ENCODE peak calls at places on chromosomes 12 and 14, in six cellular contexts. J is gastrocnemius medialis, G is GM12891, Q is lower leg skin, K is prostate gland, D is breast epithelium. X is an unnamed sample.

GRCh38 chr14:21825147-21825743 is 151.6 kb upstream of the OR4E1 start:
- DNase-seq in J (no peak), G (no peak), Q (no peak), K (no peak), D (no peak), X (peak)

GRCh38 chr14:73741386-73741875 is 27.2 kb upstream of the PNMA1 start:
- DNase-seq in J (no peak), G (peak), Q (peak), K (no peak), D (no peak), X (peak)

GRCh38 chr12:42741771-42742510 is 152.4 kb upstream of the PRICKLE1 start:
- DNase-seq in J (no peak), G (no peak), Q (no peak), K (no peak), D (no peak), X (peak)

GRCh38 chr12:57810450-57810849 is 8.1 kb downstream of the AVIL start:
- DNase-seq in J (no peak), G (no peak), Q (no peak), K (no peak), D (no peak), X (peak)

GRCh38 chr12:16526693-16527092 is 79.3 kb downstream of the LMO3 start:
- DNase-seq in J (no peak), G (no peak), Q (no peak), K (no peak), D (no peak), X (no peak)

GRCh38 chr14:77882098-77882497 is 82.2 kb downstream of the ADCK1 start:
- DNase-seq in J (no peak), G (no peak), Q (no peak), K (no peak), D (no peak), X (no peak)

GRCh38 chr14:105028251-105028927 is 7.5 kb upstream of the CDCA4 start:
- DNase-seq in J (no peak), G (no peak), Q (no peak), K (no peak), D (peak), X (peak)

GRCh38 chr12:80382254-80382653 is 61.8 kb upstream of the PTPRQ start:
- DNase-seq in J (no peak), G (no peak), Q (no peak), K (no peak), D (no peak), X (no peak)

GRCh38 chr14:75566321-75566720 is 12.1 kb upstream of the FLVCR2 start:
- DNase-seq in J (peak), G (no peak), Q (no peak), K (peak), D (peak), X (no peak)

GRCh38 chr14:24891987-24892729 is 157.8 kb downstream of the STXBP6 start:
- DNase-seq in J (no peak), G (no peak), Q (no peak), K (no peak), D (no peak), X (no peak)

GRCh38 chr14:24368562-24369252 is 723 bp downstream of the NFATC4 start:
- DNase-seq in J (no peak), G (peak), Q (peak), K (no peak), D (peak), X (no peak)

GRCh38 chr12:93595336-93595735 is 22.9 kb downstream of the SOCS2 start:
- DNase-seq in J (no peak), G (no peak), Q (no peak), K (no peak), D (no peak), X (no peak)

GRCh38 chr12:33061844-33062243 is 165.3 kb upstream of the PKP2 start:
- DNase-seq in J (no peak), G (no peak), Q (no peak), K (no peak), D (no peak), X (no peak)
- TF ChIP-seq POLR2A in J (no peak), G (no peak), Q (no peak), K (no peak), D (no peak), X (no peak)

DNA sequence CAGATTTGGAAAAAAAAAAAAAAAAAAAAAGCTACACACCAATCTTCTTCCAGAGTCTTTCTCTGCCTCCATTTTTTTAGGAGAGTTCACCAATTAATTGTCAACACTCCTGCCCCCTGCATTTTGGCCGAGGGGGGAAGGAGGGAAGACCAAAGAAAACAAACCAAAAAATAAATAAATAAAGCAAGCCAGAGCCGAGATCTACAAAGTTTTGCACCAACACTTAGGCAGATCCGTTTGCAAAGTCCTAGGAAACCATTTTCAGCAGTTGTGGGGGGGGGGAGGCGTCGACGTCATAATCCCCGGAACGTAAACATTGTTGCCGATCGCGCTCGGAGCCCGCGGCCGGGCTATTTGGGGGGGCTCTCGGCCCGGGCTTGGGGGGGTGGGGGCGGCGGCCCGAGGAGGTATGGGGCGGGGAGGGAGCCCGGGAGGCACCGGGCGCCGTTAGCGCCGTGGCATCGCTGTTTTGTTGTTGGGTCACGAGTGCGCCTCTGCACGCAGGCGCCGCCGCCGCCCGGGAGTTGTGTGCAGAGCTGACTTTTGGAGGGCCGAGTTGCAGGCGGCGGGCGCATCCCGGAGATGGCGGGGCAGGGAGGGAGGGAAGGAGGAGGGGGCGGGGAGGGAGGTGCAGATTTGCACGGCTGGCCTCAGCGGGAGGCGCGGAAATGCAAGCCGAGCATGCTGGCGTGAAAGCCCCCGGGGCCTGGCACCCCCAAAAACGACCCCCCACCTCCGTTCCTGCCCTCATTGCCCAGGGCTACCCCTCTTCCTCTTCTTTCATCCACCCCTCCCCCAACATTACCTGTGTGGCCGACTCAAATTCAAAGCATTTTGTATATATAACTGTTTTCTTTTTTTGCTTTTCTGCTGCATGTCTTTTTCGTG is 598 bp downstream of the KDM2B start:
- DNase-seq in J (peak), G (peak), Q (peak), K (peak), D (peak), X (peak)
- TF ChIP-seq POLR2A in J (no peak), G (no peak), Q (no peak), K (no peak), D (no peak), X (peak)

GRCh38 chr12:12684375-12685106 is 11.4 kb downstream of the GPR19 start:
- DNase-seq in J (no peak), G (no peak), Q (no peak), K (no peak), D (no peak), X (no peak)
- TF ChIP-seq POLR2A in J (no peak), G (no peak), Q (no peak), K (no peak), D (no peak), X (no peak)

GRCh38 chr12:10695852-10696251 is 22.0 kb upstream of the STYK1 start:
- DNase-seq in J (no peak), G (no peak), Q (no peak), K (no peak), D (no peak), X (no peak)
- TF ChIP-seq POLR2A in J (no peak), G (no peak), Q (no peak), K (no peak), D (no peak), X (no peak)

DNA sequence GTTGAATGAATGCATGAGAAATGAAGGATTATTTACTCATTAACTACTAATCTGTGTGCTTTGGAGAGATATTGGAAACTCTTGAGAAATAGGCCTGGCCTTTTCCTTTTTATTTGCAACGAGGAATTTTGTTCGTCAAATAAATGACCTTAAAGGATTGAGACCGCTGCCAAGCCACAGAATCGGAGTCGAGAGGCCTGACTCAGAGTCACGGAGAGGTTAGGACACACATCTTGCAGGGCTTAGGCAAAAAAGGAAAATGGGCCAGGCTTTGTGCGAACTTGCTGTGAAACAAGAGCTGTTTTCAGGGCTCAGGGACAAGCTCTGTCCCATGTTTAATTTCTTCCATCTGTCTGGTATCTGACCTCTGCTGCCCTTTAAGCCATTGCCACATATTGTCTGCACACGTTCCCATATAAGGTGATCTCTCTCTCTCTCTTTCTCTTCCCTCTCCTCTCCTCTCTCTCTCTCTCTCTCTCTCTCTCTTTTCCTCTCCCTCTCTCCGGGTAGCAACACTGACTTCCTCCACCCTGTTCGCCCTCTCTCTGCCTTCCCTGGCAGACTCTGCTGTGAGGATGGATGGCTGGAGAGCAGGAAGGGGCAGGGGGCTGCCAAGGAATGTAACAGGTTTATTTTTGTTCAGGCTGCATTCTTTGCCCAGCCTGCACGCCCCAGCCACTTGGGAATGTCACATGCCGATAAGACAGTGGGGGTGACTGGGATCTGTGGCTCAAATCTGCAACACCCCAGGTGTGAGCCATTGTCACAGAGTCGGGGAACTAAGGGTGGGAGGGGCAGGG is 14.9 kb upstream of the IFT81 start:
- DNase-seq in J (peak), G (no peak), Q (peak), K (peak), D (peak), X (peak)
- TF ChIP-seq POLR2A in J (peak), G (no peak), Q (no peak), K (no peak), D (peak), X (no peak)

DNA sequence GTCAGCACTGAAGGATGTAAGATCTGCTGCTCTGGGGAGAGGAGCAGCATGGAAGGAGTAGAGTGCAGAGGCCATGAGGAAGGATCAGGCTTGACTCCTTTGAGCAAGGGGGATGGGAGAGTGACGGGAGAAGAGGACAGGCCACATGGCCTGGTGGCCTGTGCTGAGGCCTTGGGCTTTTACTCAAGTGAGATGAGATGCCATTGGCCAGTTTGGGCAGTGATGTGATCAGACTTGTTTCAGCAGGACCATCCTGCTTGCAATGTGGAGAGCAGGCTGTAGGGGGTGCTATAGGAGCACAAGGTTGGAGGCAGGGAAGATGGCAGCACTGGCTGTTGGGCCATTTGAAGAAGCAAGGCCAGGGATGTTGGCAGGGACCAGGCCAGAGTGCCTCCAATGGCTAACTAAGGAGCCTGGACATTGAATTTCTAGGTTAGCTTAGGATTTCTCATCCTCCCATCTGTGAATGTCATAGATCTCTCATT is 23.6 kb downstream of the FGF23 start:
- DNase-seq in J (no peak), G (no peak), Q (no peak), K (no peak), D (no peak), X (peak)
- TF ChIP-seq POLR2A in J (no peak), G (peak), Q (no peak), K (no peak), D (no peak), X (no peak)

GRCh38 chr12:53626702-53627169 is 554 bp upstream of the ATF7 start:
- DNase-seq in J (no peak), G (no peak), Q (no peak), K (no peak), D (no peak), X (no peak)

GRCh38 chr12:53625946-53626701 is at the start of gene ATF7:
- DNase-seq in J (peak), G (peak), Q (peak), K (peak), D (peak), X (peak)

GRCh38 chr12:53624453-53624852 is 1.7 kb downstream of the ATF7 start:
- DNase-seq in J (no peak), G (no peak), Q (no peak), K (no peak), D (no peak), X (no peak)

GRCh38 chr12:53624956-53625355 is 1.2 kb downstream of the ATF7 start:
- DNase-seq in J (no peak), G (no peak), Q (peak), K (no peak), D (no peak), X (no peak)

DNA sequence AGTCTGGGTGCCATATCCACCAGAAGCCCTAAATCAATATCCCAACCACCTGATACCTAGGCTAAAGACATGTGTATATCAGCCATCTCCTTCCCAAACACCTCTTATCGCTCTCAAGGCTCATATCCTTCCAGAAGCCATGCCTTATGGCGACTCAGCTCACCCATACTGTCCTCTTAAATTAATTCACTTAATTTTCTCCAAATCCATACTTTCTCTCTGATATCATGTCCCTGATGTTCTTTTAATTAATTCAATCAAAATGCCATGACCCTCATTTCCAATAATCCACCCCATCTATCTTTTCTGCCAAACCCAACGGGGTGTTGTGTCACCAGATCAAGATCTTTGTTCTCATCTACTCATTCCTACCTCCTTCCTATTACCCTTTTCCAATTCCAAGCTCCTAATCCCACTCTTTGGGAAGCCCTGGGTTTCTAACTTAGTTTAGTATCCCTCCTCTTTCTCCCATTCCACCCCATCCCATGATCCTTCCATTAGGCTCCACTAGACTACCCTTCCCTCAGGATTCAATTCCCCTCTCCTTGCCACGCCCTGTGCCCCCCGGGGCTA is 723 bp downstream of the ATF7 start:
- DNase-seq in J (no peak), G (no peak), Q (no peak), K (no peak), D (no peak), X (no peak)
- TF ChIP-seq POLR2A in J (no peak), G (no peak), Q (no peak), K (no peak), D (no peak), X (no peak)

GRCh38 chr12:49274396-49275069 is 9.7 kb downstream of the TUBA1C start:
- DNase-seq in J (no peak), G (no peak), Q (no peak), K (no peak), D (no peak), X (no peak)
- TF ChIP-seq POLR2A in J (no peak), G (peak), Q (no peak), K (no peak), D (no peak), X (no peak)

DNA sequence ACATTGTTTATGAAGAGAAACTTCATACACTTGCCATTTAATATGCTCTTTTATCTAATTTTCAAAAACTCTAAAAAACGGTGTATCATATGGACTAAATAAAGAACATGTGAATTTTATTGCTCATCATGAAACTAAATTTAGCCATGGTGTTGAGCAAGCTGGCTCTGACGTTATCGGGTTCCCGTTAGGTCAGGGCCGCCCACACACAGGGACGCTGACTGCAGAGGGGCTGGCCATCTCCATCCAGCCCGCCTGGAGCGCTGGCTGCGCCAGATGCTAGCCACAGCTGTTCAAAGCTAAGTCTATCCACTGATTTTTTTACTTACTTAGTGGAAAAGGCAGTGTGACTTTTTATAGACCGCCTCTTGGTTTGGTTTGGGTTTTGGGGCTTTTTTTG is 36.5 kb upstream of the DYNC1H1 start:
- DNase-seq in J (peak), G (no peak), Q (peak), K (no peak), D (no peak), X (no peak)
- TF ChIP-seq POLR2A in J (peak), G (no peak), Q (no peak), K (no peak), D (no peak), X (no peak)

X was measured in H54.